ENCODE peak calls at places on chromosomes 4 and X, in five cellular contexts. P, J, I, Q and X are unnamed samples.

GRCh38 chr4:98262431-98262830 is 1.2 kb downstream of the RAP1GDS1 start:
- DNase-seq in P (no peak), J (peak), I (no peak), Q (no peak), X (peak)

GRCh38 chr4:867526-868250 is 41.8 kb upstream of the CPLX1 start:
- DNase-seq in P (no peak), J (no peak), I (no peak), Q (no peak), X (no peak)

GRCh38 chr4:25051534-25051933 is 20.8 kb upstream of the LGI2 start:
- DNase-seq in P (no peak), J (no peak), I (no peak), Q (no peak), X (no peak)

GRCh38 chrX:43469391-43470054 is 186.6 kb upstream of the MAOA start:
- DNase-seq in P (no peak), J (no peak), I (no peak), Q (no peak), X (no peak)

GRCh38 chr4:78213218-78213617 is 156.1 kb downstream of the FRAS1 start:
- DNase-seq in P (no peak), J (no peak), I (no peak), Q (no peak), X (no peak)

GRCh38 chr4:159428975-159429692 is 326.3 kb downstream of the RAPGEF2 start:
- DNase-seq in P (no peak), J (no peak), I (no peak), Q (no peak), X (no peak)

GRCh38 chr4:173415885-173416658 is 17.2 kb upstream of the SCRG1 start:
- DNase-seq in P (no peak), J (peak), I (no peak), Q (no peak), X (peak)

GRCh38 chr4:144754562-144755410 is 108.8 kb downstream of the HHIP start:
- DNase-seq in P (peak), J (no peak), I (peak), Q (peak), X (peak)

GRCh38 chr4:114400531-114400930 is 198.1 kb upstream of the UGT8 start:
- DNase-seq in P (no peak), J (no peak), I (no peak), Q (no peak), X (no peak)

GRCh38 chr4:153067376-153067775 is 131.3 kb downstream of the FHDC1 start:
- DNase-seq in P (no peak), J (no peak), I (no peak), Q (no peak), X (peak)

GRCh38 chrX:110143454-110144210 is 140.7 kb downstream of the TMEM164 start:
- DNase-seq in P (no peak), J (no peak), I (no peak), Q (no peak), X (no peak)

GRCh38 chrX:77528034-77528433 is 80.8 kb downstream of the FGF16 start:
- DNase-seq in P (no peak), J (no peak), I (no peak), Q (no peak), X (no peak)

GRCh38 chrX:318739-319578 is at the start of gene GTPBP6:
- DNase-seq in P (peak), J (no peak), I (peak), Q (peak), X (peak)

GRCh38 chr4:106869551-106869950 is 166.6 kb downstream of the DKK2 start:
- DNase-seq in P (no peak), J (no peak), I (no peak), Q (no peak), X (no peak)

GRCh38 chr4:140884431-140885058 is 128.4 kb upstream of the TBC1D9 start:
- DNase-seq in P (peak), J (no peak), I (peak), Q (peak), X (peak)

GRCh38 chr4:174538876-174539250 is 16.6 kb upstream of the HPGD start:
- DNase-seq in P (no peak), J (no peak), I (no peak), Q (no peak), X (no peak)

GRCh38 chr4:53557601-53558000 is 33.7 kb downstream of the LNX1 start:
- DNase-seq in P (no peak), J (no peak), I (no peak), Q (no peak), X (no peak)

GRCh38 chr4:81737865-81738559 is 266.3 kb upstream of the RASGEF1B start:
- DNase-seq in P (no peak), J (no peak), I (no peak), Q (no peak), X (no peak)

GRCh38 chrX:115260330-115260729 is 26.4 kb upstream of the LRCH2 start:
- DNase-seq in P (no peak), J (no peak), I (no peak), Q (no peak), X (no peak)

GRCh38 chrX:135340827-135341226 is 31.5 kb downstream of the ETDC start:
- DNase-seq in P (no peak), J (no peak), I (no peak), Q (no peak), X (peak)

GRCh38 chr4:170769857-170770256 is 680.1 kb upstream of the AADAT start:
- DNase-seq in P (no peak), J (no peak), I (no peak), Q (no peak), X (no peak)

GRCh38 chr4:47623916-47624554 is 139.0 kb downstream of the ATP10D start:
- DNase-seq in P (no peak), J (no peak), I (no peak), Q (no peak), X (no peak)

GRCh38 chr4:15756361-15756861 is 21.7 kb upstream of the CD38 start:
- DNase-seq in P (peak), J (peak), I (peak), Q (no peak), X (no peak)

GRCh38 chr4:43331226-43332078 is 438.9 kb downstream of the GRXCR1 start:
- DNase-seq in P (no peak), J (no peak), I (no peak), Q (no peak), X (no peak)

GRCh38 chr4:80184053-80184790 is 13.1 kb upstream of the PRDM8 start:
- DNase-seq in P (peak), J (no peak), I (peak), Q (peak), X (peak)

GRCh38 chr4:110904435-110905050 is 281.7 kb upstream of the PITX2 start:
- DNase-seq in P (peak), J (no peak), I (peak), Q (no peak), X (peak)

GRCh38 chr4:106062452-106062875 is 167.2 kb downstream of the NPNT start:
- DNase-seq in P (peak), J (no peak), I (no peak), Q (no peak), X (peak)

GRCh38 chr4:105088110-105088879 is 58.4 kb upstream of the TET2 start:
- DNase-seq in P (no peak), J (peak), I (no peak), Q (peak), X (peak)